ENCODE peak calls at places on chromosomes 2 and 18, in ten cellular contexts. One of them, this sample, is unnamed.

GRCh38 chr2:30756051-30756719 is 51.1 kb downstream of the CAPN13 start:
- DNase-seq in foreskin fibroblast: peak
- DNase-seq in body of pancreas: no peak
- DNase-seq in IMR-90: no peak
- DNase-seq in neuronal stem cell: no peak
- DNase-seq in BE2C: peak
- DNase-seq in esophagus squamous epithelium: no peak
- DNase-seq in cardiac muscle cell: peak
- DNase-seq in tibial nerve: no peak
- DNase-seq in CD8-positive, alpha-beta memory T cell: no peak
- DNase-seq in this sample: no peak

GRCh38 chr2:65554765-65555561 is 122.6 kb upstream of the SPRED2 start:
- DNase-seq in cardiac muscle cell: no peak
- DNase-seq in BE2C: no peak
- DNase-seq in IMR-90: peak
- DNase-seq in neuronal stem cell: no peak
- DNase-seq in tibial nerve: no peak
- DNase-seq in body of pancreas: no peak
- DNase-seq in esophagus squamous epithelium: no peak
- DNase-seq in CD8-positive, alpha-beta memory T cell: no peak
- DNase-seq in foreskin fibroblast: peak
- DNase-seq in this sample: no peak

GRCh38 chr2:10493075-10493635 is 45.0 kb upstream of the ODC1 start:
- DNase-seq in BE2C: no peak
- DNase-seq in cardiac muscle cell: no peak
- DNase-seq in CD8-positive, alpha-beta memory T cell: no peak
- DNase-seq in neuronal stem cell: no peak
- DNase-seq in IMR-90: no peak
- DNase-seq in esophagus squamous epithelium: no peak
- DNase-seq in foreskin fibroblast: no peak
- DNase-seq in tibial nerve: no peak
- DNase-seq in body of pancreas: no peak
- DNase-seq in this sample: no peak

GRCh38 chr2:222381556-222381955 is 42.8 kb upstream of the SGPP2 start:
- DNase-seq in esophagus squamous epithelium: no peak
- DNase-seq in neuronal stem cell: no peak
- DNase-seq in CD8-positive, alpha-beta memory T cell: no peak
- DNase-seq in IMR-90: no peak
- DNase-seq in cardiac muscle cell: no peak
- DNase-seq in body of pancreas: no peak
- DNase-seq in BE2C: no peak
- DNase-seq in tibial nerve: no peak
- DNase-seq in foreskin fibroblast: no peak
- DNase-seq in this sample: no peak

GRCh38 chr2:28613181-28613580 is 117.3 kb downstream of the PLB1 start:
- DNase-seq in foreskin fibroblast: no peak
- DNase-seq in CD8-positive, alpha-beta memory T cell: no peak
- DNase-seq in BE2C: no peak
- DNase-seq in neuronal stem cell: no peak
- DNase-seq in cardiac muscle cell: no peak
- DNase-seq in IMR-90: no peak
- DNase-seq in tibial nerve: no peak
- DNase-seq in esophagus squamous epithelium: no peak
- DNase-seq in body of pancreas: no peak
- DNase-seq in this sample: peak

GRCh38 chr18:24408496-24408895 is 10.9 kb upstream of the OSBPL1A start:
- DNase-seq in tibial nerve: no peak
- DNase-seq in CD8-positive, alpha-beta memory T cell: no peak
- DNase-seq in IMR-90: no peak
- DNase-seq in cardiac muscle cell: no peak
- DNase-seq in esophagus squamous epithelium: no peak
- DNase-seq in neuronal stem cell: no peak
- DNase-seq in BE2C: no peak
- DNase-seq in foreskin fibroblast: no peak
- DNase-seq in body of pancreas: no peak
- DNase-seq in this sample: no peak

GRCh38 chr2:71417300-71418202 is 35.8 kb upstream of the DYSF start:
- DNase-seq in BE2C: no peak
- DNase-seq in tibial nerve: no peak
- DNase-seq in neuronal stem cell: no peak
- DNase-seq in CD8-positive, alpha-beta memory T cell: no peak
- DNase-seq in IMR-90: no peak
- DNase-seq in foreskin fibroblast: no peak
- DNase-seq in esophagus squamous epithelium: no peak
- DNase-seq in body of pancreas: no peak
- DNase-seq in cardiac muscle cell: no peak
- DNase-seq in this sample: no peak

GRCh38 chr2:9243357-9243756 is 36.7 kb downstream of the ASAP2 start:
- DNase-seq in esophagus squamous epithelium: no peak
- DNase-seq in tibial nerve: no peak
- DNase-seq in cardiac muscle cell: no peak
- DNase-seq in CD8-positive, alpha-beta memory T cell: no peak
- DNase-seq in body of pancreas: no peak
- DNase-seq in BE2C: no peak
- DNase-seq in foreskin fibroblast: no peak
- DNase-seq in neuronal stem cell: no peak
- DNase-seq in IMR-90: peak
- DNase-seq in this sample: no peak

GRCh38 chr2:158042666-158043065 is 59.0 kb upstream of the UPP2 start:
- DNase-seq in neuronal stem cell: no peak
- DNase-seq in BE2C: no peak
- DNase-seq in tibial nerve: no peak
- DNase-seq in CD8-positive, alpha-beta memory T cell: no peak
- DNase-seq in cardiac muscle cell: no peak
- DNase-seq in foreskin fibroblast: no peak
- DNase-seq in IMR-90: no peak
- DNase-seq in body of pancreas: no peak
- DNase-seq in esophagus squamous epithelium: no peak
- DNase-seq in this sample: no peak

GRCh38 chr18:79071037-79071960 is 2.1 kb downstream of the ATP9B start:
- DNase-seq in IMR-90: no peak
- DNase-seq in cardiac muscle cell: no peak
- DNase-seq in foreskin fibroblast: no peak
- DNase-seq in esophagus squamous epithelium: no peak
- DNase-seq in BE2C: no peak
- DNase-seq in tibial nerve: no peak
- DNase-seq in neuronal stem cell: no peak
- DNase-seq in CD8-positive, alpha-beta memory T cell: no peak
- DNase-seq in body of pancreas: no peak
- DNase-seq in this sample: no peak

GRCh38 chr18:10852610-10853303 is 296.6 kb downstream of the PIEZO2 start:
- DNase-seq in cardiac muscle cell: no peak
- DNase-seq in CD8-positive, alpha-beta memory T cell: no peak
- DNase-seq in tibial nerve: no peak
- DNase-seq in neuronal stem cell: no peak
- DNase-seq in BE2C: no peak
- DNase-seq in body of pancreas: no peak
- DNase-seq in IMR-90: no peak
- DNase-seq in foreskin fibroblast: no peak
- DNase-seq in esophagus squamous epithelium: no peak
- DNase-seq in this sample: no peak

GRCh38 chr18:9104244-9104901 is 1.9 kb downstream of the NDUFV2 start:
- DNase-seq in cardiac muscle cell: no peak
- DNase-seq in CD8-positive, alpha-beta memory T cell: no peak
- DNase-seq in body of pancreas: no peak
- DNase-seq in neuronal stem cell: no peak
- DNase-seq in tibial nerve: no peak
- DNase-seq in IMR-90: no peak
- DNase-seq in BE2C: no peak
- DNase-seq in esophagus squamous epithelium: no peak
- DNase-seq in foreskin fibroblast: no peak
- DNase-seq in this sample: no peak

GRCh38 chr18:75896865-75897264 is 469.4 kb upstream of the SMIM21 start:
- DNase-seq in BE2C: no peak
- DNase-seq in neuronal stem cell: no peak
- DNase-seq in body of pancreas: no peak
- DNase-seq in tibial nerve: no peak
- DNase-seq in foreskin fibroblast: no peak
- DNase-seq in CD8-positive, alpha-beta memory T cell: no peak
- DNase-seq in IMR-90: no peak
- DNase-seq in cardiac muscle cell: no peak
- DNase-seq in esophagus squamous epithelium: no peak
- DNase-seq in this sample: no peak

GRCh38 chr2:68366083-68366560 is 1.0 kb downstream of the PLEK start:
- DNase-seq in foreskin fibroblast: no peak
- DNase-seq in tibial nerve: no peak
- DNase-seq in cardiac muscle cell: no peak
- DNase-seq in BE2C: no peak
- DNase-seq in body of pancreas: no peak
- DNase-seq in CD8-positive, alpha-beta memory T cell: peak
- DNase-seq in neuronal stem cell: no peak
- DNase-seq in esophagus squamous epithelium: no peak
- DNase-seq in IMR-90: no peak
- DNase-seq in this sample: no peak

GRCh38 chr2:159459279-159459678 is 157.1 kb downstream of the BAZ2B start:
- DNase-seq in body of pancreas: no peak
- DNase-seq in esophagus squamous epithelium: no peak
- DNase-seq in neuronal stem cell: no peak
- DNase-seq in BE2C: no peak
- DNase-seq in CD8-positive, alpha-beta memory T cell: no peak
- DNase-seq in tibial nerve: no peak
- DNase-seq in IMR-90: peak
- DNase-seq in cardiac muscle cell: no peak
- DNase-seq in foreskin fibroblast: no peak
- DNase-seq in this sample: no peak

GRCh38 chr2:28062867-28063266 is 172.3 kb downstream of the BABAM2 start:
- DNase-seq in foreskin fibroblast: no peak
- DNase-seq in cardiac muscle cell: no peak
- DNase-seq in tibial nerve: no peak
- DNase-seq in esophagus squamous epithelium: no peak
- DNase-seq in CD8-positive, alpha-beta memory T cell: no peak
- DNase-seq in IMR-90: no peak
- DNase-seq in neuronal stem cell: no peak
- DNase-seq in body of pancreas: no peak
- DNase-seq in BE2C: no peak
- DNase-seq in this sample: no peak

GRCh38 chr2:150286730-150287362 is 200.6 kb downstream of the RND3 start:
- DNase-seq in CD8-positive, alpha-beta memory T cell: no peak
- DNase-seq in foreskin fibroblast: no peak
- DNase-seq in cardiac muscle cell: no peak
- DNase-seq in BE2C: no peak
- DNase-seq in body of pancreas: no peak
- DNase-seq in tibial nerve: no peak
- DNase-seq in esophagus squamous epithelium: no peak
- DNase-seq in neuronal stem cell: no peak
- DNase-seq in IMR-90: peak
- DNase-seq in this sample: no peak

GRCh38 chr2:6222296-6222695 is 530.1 kb downstream of the SOX11 start:
- DNase-seq in tibial nerve: no peak
- DNase-seq in neuronal stem cell: no peak
- DNase-seq in body of pancreas: no peak
- DNase-seq in esophagus squamous epithelium: no peak
- DNase-seq in cardiac muscle cell: no peak
- DNase-seq in BE2C: no peak
- DNase-seq in CD8-positive, alpha-beta memory T cell: no peak
- DNase-seq in IMR-90: no peak
- DNase-seq in foreskin fibroblast: no peak
- DNase-seq in this sample: no peak

GRCh38 chr18:59694824-59695223 is 2.4 kb downstream of the CCBE1 start:
- DNase-seq in body of pancreas: no peak
- DNase-seq in tibial nerve: no peak
- DNase-seq in BE2C: no peak
- DNase-seq in CD8-positive, alpha-beta memory T cell: no peak
- DNase-seq in neuronal stem cell: no peak
- DNase-seq in cardiac muscle cell: no peak
- DNase-seq in esophagus squamous epithelium: no peak
- DNase-seq in IMR-90: no peak
- DNase-seq in foreskin fibroblast: no peak
- DNase-seq in this sample: no peak
- H3K4me3 ChIP-seq in body of pancreas: no peak
- H3K4me3 ChIP-seq in tibial nerve: no peak
- H3K4me3 ChIP-seq in BE2C: no peak
- H3K4me3 ChIP-seq in CD8-positive, alpha-beta memory T cell: no peak
- H3K4me3 ChIP-seq in neuronal stem cell: no peak
- H3K4me3 ChIP-seq in cardiac muscle cell: no peak
- H3K4me3 ChIP-seq in esophagus squamous epithelium: no peak
- H3K4me3 ChIP-seq in IMR-90: no peak
- H3K4me3 ChIP-seq in foreskin fibroblast: peak
- H3K4me3 ChIP-seq in this sample: no peak

GRCh38 chr2:47345584-47345913 is 57.4 kb upstream of the MSH2 start:
- DNase-seq in tibial nerve: no peak
- DNase-seq in esophagus squamous epithelium: no peak
- DNase-seq in foreskin fibroblast: no peak
- DNase-seq in cardiac muscle cell: no peak
- DNase-seq in neuronal stem cell: no peak
- DNase-seq in CD8-positive, alpha-beta memory T cell: no peak
- DNase-seq in IMR-90: no peak
- DNase-seq in BE2C: no peak
- DNase-seq in body of pancreas: no peak
- DNase-seq in this sample: no peak
- H3K4me3 ChIP-seq in tibial nerve: peak
- H3K4me3 ChIP-seq in esophagus squamous epithelium: peak
- H3K4me3 ChIP-seq in foreskin fibroblast: peak
- H3K4me3 ChIP-seq in cardiac muscle cell: no peak
- H3K4me3 ChIP-seq in neuronal stem cell: no peak
- H3K4me3 ChIP-seq in CD8-positive, alpha-beta memory T cell: no peak
- H3K4me3 ChIP-seq in IMR-90: no peak
- H3K4me3 ChIP-seq in BE2C: peak
- H3K4me3 ChIP-seq in body of pancreas: no peak
- H3K4me3 ChIP-seq in this sample: peak

GRCh38 chr2:239775623-239776440 is 249.3 kb downstream of the NDUFA10 start:
- DNase-seq in CD8-positive, alpha-beta memory T cell: no peak
- DNase-seq in BE2C: no peak
- DNase-seq in neuronal stem cell: no peak
- DNase-seq in foreskin fibroblast: no peak
- DNase-seq in esophagus squamous epithelium: no peak
- DNase-seq in tibial nerve: no peak
- DNase-seq in IMR-90: no peak
- DNase-seq in body of pancreas: no peak
- DNase-seq in cardiac muscle cell: peak
- DNase-seq in this sample: no peak
- H3K4me3 ChIP-seq in CD8-positive, alpha-beta memory T cell: no peak
- H3K4me3 ChIP-seq in BE2C: no peak
- H3K4me3 ChIP-seq in neuronal stem cell: no peak
- H3K4me3 ChIP-seq in foreskin fibroblast: no peak
- H3K4me3 ChIP-seq in esophagus squamous epithelium: no peak
- H3K4me3 ChIP-seq in tibial nerve: no peak
- H3K4me3 ChIP-seq in IMR-90: no peak
- H3K4me3 ChIP-seq in body of pancreas: no peak
- H3K4me3 ChIP-seq in cardiac muscle cell: no peak
- H3K4me3 ChIP-seq in this sample: no peak

DNA sequence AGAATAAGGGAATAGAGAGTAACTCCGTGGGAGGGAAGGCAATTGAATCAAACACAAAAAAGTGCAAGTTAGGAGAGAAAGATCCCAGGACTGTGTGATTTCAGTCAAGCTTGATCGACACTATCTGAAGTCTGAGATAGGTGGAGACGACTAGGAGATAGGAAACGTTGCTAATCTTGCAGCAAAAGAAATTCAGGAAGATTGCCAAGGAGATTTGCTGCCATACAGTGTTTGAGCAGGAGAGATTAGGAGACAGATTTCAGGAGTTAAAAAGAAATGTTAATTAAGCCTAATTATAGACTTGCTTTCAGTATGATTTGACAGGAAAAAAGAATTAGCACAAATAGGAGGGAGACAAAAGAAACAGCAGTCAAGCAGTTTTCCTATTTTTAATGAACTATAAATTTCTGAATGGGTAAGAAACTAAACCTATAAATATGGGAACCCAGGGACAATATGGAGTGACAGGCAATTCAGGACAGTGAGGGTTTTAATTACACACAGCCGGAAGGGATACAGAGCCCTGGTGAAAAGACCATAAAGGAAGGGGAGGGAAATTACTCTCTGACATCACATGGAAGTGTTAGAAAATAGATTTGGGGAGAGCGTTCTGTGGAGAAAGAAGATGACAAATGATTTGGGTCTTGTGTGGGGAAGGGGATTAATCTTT is 72.6 kb downstream of the SUCLG1 start:
- DNase-seq in neuronal stem cell: peak
- DNase-seq in esophagus squamous epithelium: no peak
- DNase-seq in tibial nerve: no peak
- DNase-seq in BE2C: no peak
- DNase-seq in CD8-positive, alpha-beta memory T cell: no peak
- DNase-seq in IMR-90: no peak
- DNase-seq in foreskin fibroblast: no peak
- DNase-seq in body of pancreas: no peak
- DNase-seq in cardiac muscle cell: no peak
- DNase-seq in this sample: no peak
- H3K4me3 ChIP-seq in neuronal stem cell: no peak
- H3K4me3 ChIP-seq in esophagus squamous epithelium: no peak
- H3K4me3 ChIP-seq in tibial nerve: no peak
- H3K4me3 ChIP-seq in BE2C: no peak
- H3K4me3 ChIP-seq in CD8-positive, alpha-beta memory T cell: no peak
- H3K4me3 ChIP-seq in IMR-90: no peak
- H3K4me3 ChIP-seq in foreskin fibroblast: no peak
- H3K4me3 ChIP-seq in body of pancreas: no peak
- H3K4me3 ChIP-seq in cardiac muscle cell: no peak
- H3K4me3 ChIP-seq in this sample: no peak

This sample was measured in kidney.